ENCODE peak calls at places on chromosomes 7 and 10, in seven cellular contexts. L, M, B, U, Z, Y and T are unnamed samples.

GRCh38 chr7:81138850-81139249 is 220.0 kb upstream of the SEMA3C start:
- DNase-seq in M (no peak), L (no peak), B (no peak), Z (no peak), U (no peak), Y (no peak), T (no peak)

GRCh38 chr10:36624551-36625100 is 500.8 kb upstream of the ANKRD30A start:
- DNase-seq in L (no peak), M (no peak), U (no peak), B (no peak), Y (no peak), Z (no peak), T (no peak)

GRCh38 chr10:103765981-103766380 is 89.4 kb downstream of the SH3PXD2A start:
- DNase-seq in Y (peak), B (no peak), M (no peak), U (no peak), L (peak), Z (no peak), T (peak)

GRCh38 chr7:1666251-1666778 is 3.8 kb upstream of the ELFN1 start:
- DNase-seq in U (peak), M (no peak), Z (no peak), L (no peak), B (no peak), Y (no peak), T (no peak)

GRCh38 chr10:84523509-84523908 is 195.1 kb downstream of the CCSER2 start:
- DNase-seq in M (no peak), Y (no peak), U (no peak), B (no peak), L (no peak), Z (peak), T (no peak)

GRCh38 chr7:139748936-139749335 is 28.9 kb downstream of the HIPK2 start:
- DNase-seq in B (no peak), U (no peak), L (no peak), Z (no peak), M (no peak), Y (no peak), T (no peak)

GRCh38 chr7:105854516-105854915 is 21.9 kb downstream of the ATXN7L1 start:
- DNase-seq in B (no peak), Y (no peak), Z (no peak), U (no peak), M (peak), L (no peak), T (no peak)

GRCh38 chr10:1600861-1601260 is 136.5 kb downstream of the ADARB2 start:
- DNase-seq in B (no peak), M (no peak), Z (no peak), U (no peak), Y (no peak), L (no peak), T (no peak)

GRCh38 chr10:69838853-69839252 is 37.1 kb downstream of the COL13A1 start:
- DNase-seq in Z (peak), L (no peak), M (no peak), Y (no peak), U (no peak), B (no peak), T (no peak)

GRCh38 chr7:37706807-37707206 is 23.2 kb downstream of the GPR141 start:
- DNase-seq in Y (no peak), B (no peak), L (no peak), U (no peak), M (no peak), Z (no peak), T (no peak)

GRCh38 chr7:25028370-25028971 is 48.5 kb upstream of the OSBPL3 start:
- DNase-seq in L (peak), B (no peak), Y (no peak), Z (peak), U (no peak), M (peak), T (no peak)